ENCODE peak calls at places on chromosomes 2 and 18, in ten cellular contexts. L is GM10248; T is CD4-positive, alpha-beta T cell; K is right lobe of liver; E is fibroblast of mammary gland; H is pancreas; G is cardiac muscle cell; W is MM.1S; Z is IMR-90; F is transverse colon. P is an unnamed sample.

GRCh38 chr2:70767094-70767698 is 804 bp downstream of the ADD2 start:
- DNase-seq in K (no peak), F (no peak), Z (no peak), E (no peak), G (no peak), H (peak), L (peak), T (peak), W (peak), P (peak)

GRCh38 chr2:66443183-66443976 is 8.5 kb downstream of the MEIS1 start:
- DNase-seq in T (no peak), L (no peak), Z (no peak), K (no peak), H (peak), W (no peak), G (no peak), F (no peak), E (peak), P (no peak)

GRCh38 chr2:192087398-192087958 is 107.3 kb downstream of the TMEFF2 start:
- DNase-seq in E (no peak), W (no peak), K (no peak), H (no peak), L (no peak), G (no peak), F (no peak), Z (no peak), T (no peak), P (no peak)

GRCh38 chr2:140057928-140058327 is 1277.7 kb upstream of the NXPH2 start:
- DNase-seq in Z (no peak), K (no peak), F (no peak), T (no peak), H (no peak), G (no peak), W (no peak), L (no peak), E (no peak), P (no peak)

GRCh38 chr18:26540041-26540628 is 8.2 kb downstream of the KCTD1 start:
- DNase-seq in F (no peak), W (no peak), Z (no peak), K (no peak), G (peak), H (no peak), E (peak), T (no peak), L (no peak), P (no peak)

GRCh38 chr2:58428553-58429284 is 187.6 kb upstream of the FANCL start:
- DNase-seq in K (no peak), G (peak), E (no peak), F (no peak), L (peak), W (no peak), H (peak), T (no peak), Z (no peak), P (peak)

GRCh38 chr2:26086155-26086634 is 52.3 kb downstream of the RAB10 start:
- DNase-seq in H (no peak), G (peak), L (peak), Z (peak), K (no peak), T (no peak), F (no peak), E (peak), W (no peak), P (peak)

GRCh38 chr2:190533968-190534309 is 583 bp downstream of the NEMP2 start:
- DNase-seq in T (peak), K (peak), Z (no peak), H (no peak), L (no peak), W (peak), E (no peak), F (no peak), G (no peak), P (peak)

GRCh38 chr18:11251891-11252270 is 102.5 kb upstream of the PIEZO2 start:
- DNase-seq in K (no peak), E (peak), Z (peak), T (no peak), W (no peak), H (no peak), G (peak), F (no peak), L (no peak), P (no peak)

GRCh38 chr18:28767201-28767600 is 590.3 kb upstream of the CDH2 start:
- DNase-seq in L (no peak), K (no peak), E (peak), H (no peak), W (no peak), T (no peak), F (no peak), G (no peak), Z (peak), P (no peak)

GRCh38 chr2:46163031-46163430 is 134.2 kb upstream of the EPAS1 start:
- DNase-seq in K (no peak), G (no peak), H (no peak), Z (no peak), E (no peak), T (no peak), L (no peak), W (no peak), F (no peak), P (no peak)

GRCh38 chr18:69435000-69435399 is 34.3 kb downstream of the DOK6 start:
- DNase-seq in T (no peak), Z (no peak), W (no peak), E (no peak), H (no peak), G (no peak), K (no peak), F (no peak), L (no peak), P (no peak)

GRCh38 chr2:212842544-212843185 is 304.1 kb upstream of the ERBB4 start:
- DNase-seq in L (no peak), W (no peak), E (peak), F (no peak), T (no peak), Z (peak), K (no peak), H (no peak), G (peak), P (no peak)

GRCh38 chr2:48356701-48357322 is 173.1 kb upstream of the STON1 start:
- DNase-seq in T (no peak), F (no peak), H (no peak), W (peak), G (peak), Z (peak), L (peak), K (no peak), E (no peak), P (peak)

GRCh38 chr2:208150956-208151355 is 5.0 kb upstream of the CRYGB start:
- DNase-seq in T (no peak), E (no peak), K (no peak), F (no peak), Z (no peak), L (no peak), H (no peak), W (no peak), G (no peak), P (no peak)

GRCh38 chr18:616380-616995 is 19.7 kb downstream of the CLUL1 start:
- DNase-seq in G (peak), L (peak), E (peak), Z (peak), F (no peak), W (peak), H (no peak), T (no peak), K (no peak), P (peak)

DNA sequence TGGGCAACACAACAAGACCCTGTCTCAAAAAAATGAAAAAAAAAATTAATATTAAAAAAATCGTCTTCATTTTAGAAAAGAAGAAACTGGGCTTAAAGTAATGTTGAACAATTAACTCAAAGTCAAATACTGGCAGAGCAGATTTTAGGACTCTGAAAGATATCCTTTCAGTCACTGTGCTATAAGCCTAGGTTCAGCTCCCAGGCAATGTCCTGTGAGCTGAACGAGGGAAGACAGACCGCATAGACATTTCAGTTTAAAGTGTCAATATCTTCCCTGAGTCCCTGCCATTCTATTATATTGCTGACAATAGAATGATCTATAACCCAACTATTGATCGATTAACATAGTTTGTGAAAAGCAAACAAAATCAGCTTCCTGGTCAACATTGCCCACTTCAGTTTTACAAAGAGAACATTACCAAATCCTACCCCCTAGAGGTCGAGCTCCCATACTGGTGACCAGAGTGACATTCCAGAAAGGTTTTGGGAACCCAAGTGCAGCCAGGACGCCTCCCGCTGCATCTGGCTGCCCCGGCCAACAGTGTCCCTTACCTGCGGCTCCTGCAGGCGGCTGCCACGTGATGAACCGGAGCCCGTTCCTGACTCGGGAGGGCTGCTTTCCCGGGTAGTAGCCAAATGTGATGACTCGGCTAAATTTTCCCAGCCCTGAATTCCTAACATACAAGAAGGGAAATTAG is 639 bp downstream of the MRO start:
- DNase-seq in W (no peak), Z (no peak), T (no peak), H (peak), E (peak), L (no peak), G (peak), K (peak), F (peak), P (no peak)
- TF ChIP-seq CTCF in W (no peak), Z (no peak), T (no peak), H (no peak), E (peak), L (no peak), G (no peak), K (peak), F (no peak), P (no peak)

GRCh38 chr2:78979380-78980238 is 45.9 kb upstream of the REG3G start:
- DNase-seq in K (no peak), E (peak), F (peak), Z (no peak), H (peak), G (peak), T (no peak), W (peak), L (peak), P (peak)

GRCh38 chr2:78982638-78983330 is 42.7 kb upstream of the REG3G start:
- DNase-seq in H (no peak), T (no peak), L (no peak), Z (no peak), W (no peak), F (no peak), G (no peak), E (no peak), K (no peak), P (no peak)

GRCh38 chr2:78980871-78981270 is 44.6 kb upstream of the REG3G start:
- DNase-seq in H (no peak), F (no peak), G (no peak), L (no peak), K (no peak), W (no peak), T (no peak), Z (no peak), E (no peak), P (no peak)

GRCh38 chr2:78985558-78985957 is 39.9 kb upstream of the REG3G start:
- DNase-seq in Z (no peak), L (no peak), G (no peak), W (no peak), F (no peak), K (no peak), T (no peak), E (no peak), H (no peak), P (no peak)

GRCh38 chr2:78984386-78984785 is 41.1 kb upstream of the REG3G start:
- DNase-seq in F (no peak), W (no peak), L (no peak), H (no peak), T (no peak), E (no peak), G (no peak), K (no peak), Z (no peak), P (no peak)
- TF ChIP-seq CTCF in F (no peak), W (no peak), L (no peak), H (no peak), T (no peak), E (no peak), G (no peak), K (no peak), Z (no peak), P (no peak)

GRCh38 chr2:32039447-32040219 is at the start of gene DPY30:
- DNase-seq in W (peak), F (peak), L (peak), Z (peak), T (peak), G (peak), H (peak), K (peak), E (peak), P (peak)
- TF ChIP-seq CTCF in W (no peak), F (no peak), L (no peak), Z (no peak), T (no peak), G (no peak), H (no peak), K (no peak), E (no peak), P (no peak)

GRCh38 chr2:28993211-28993960 is 12.3 kb downstream of the TOGARAM2 start:
- DNase-seq in W (no peak), Z (no peak), T (no peak), F (peak), E (no peak), K (no peak), H (no peak), L (no peak), G (no peak), P (no peak)
- TF ChIP-seq CTCF in W (no peak), Z (no peak), T (no peak), F (no peak), E (no peak), K (no peak), H (no peak), L (no peak), G (no peak), P (no peak)

GRCh38 chr18:46212398-46212797 is 108.2 kb downstream of the HAUS1 start:
- DNase-seq in W (no peak), Z (no peak), H (no peak), G (no peak), E (no peak), F (no peak), T (no peak), L (no peak), K (no peak), P (no peak)

GRCh38 chr18:46214435-46214834 is 110.2 kb downstream of the HAUS1 start:
- DNase-seq in T (no peak), F (no peak), W (no peak), L (no peak), Z (no peak), G (no peak), H (no peak), K (no peak), E (no peak), P (no peak)

GRCh38 chr18:46215902-46216723 is 111.9 kb downstream of the HAUS1 start:
- DNase-seq in F (no peak), W (no peak), Z (no peak), H (no peak), K (no peak), E (no peak), L (no peak), G (no peak), T (no peak), P (no peak)

GRCh38 chr18:46211816-46212215 is 107.6 kb downstream of the HAUS1 start:
- DNase-seq in E (peak), L (peak), H (no peak), F (no peak), T (no peak), W (no peak), K (no peak), G (peak), Z (peak), P (peak)

GRCh38 chr18:46213295-46213694 is 109.1 kb downstream of the HAUS1 start:
- DNase-seq in E (peak), G (peak), Z (no peak), L (peak), K (no peak), F (no peak), W (peak), H (no peak), T (no peak), P (peak)
- TF ChIP-seq CTCF in E (peak), G (peak), Z (peak), L (peak), K (peak), F (peak), W (peak), H (no peak), T (peak), P (peak)

GRCh38 chr2:172200495-172201085 is 97.9 kb upstream of the DLX2 start:
- DNase-seq in H (no peak), L (no peak), E (peak), K (no peak), G (peak), W (no peak), Z (peak), F (no peak), T (peak), P (no peak)
- TF ChIP-seq CTCF in H (peak), L (peak), E (peak), K (peak), G (peak), W (peak), Z (peak), F (peak), T (no peak), P (no peak)

GRCh38 chr18:78192044-78192443 is 787.6 kb upstream of the SALL3 start:
- DNase-seq in K (no peak), E (no peak), Z (no peak), H (no peak), T (no peak), W (peak), F (no peak), G (no peak), L (no peak), P (no peak)
- TF ChIP-seq CTCF in K (peak), E (no peak), Z (no peak), H (no peak), T (no peak), W (no peak), F (no peak), G (no peak), L (no peak), P (no peak)

P was measured in GM20000.